ENCODE peak calls at places on chromosomes 1 and 21, in six cellular contexts. N is left ventricle myocardium inferior, F is colonic mucosa, B is tibial nerve, J is suprapubic skin, G is Panc1. P is an unnamed sample.

GRCh38 chr1:26959722-26960624 is at the start of gene KDF1:
- DNase-seq in N (no peak), F (peak; percentile 90), B (no peak), J (no peak), G (no peak), P (no peak)

GRCh38 chr1:9426291-9426711 is 113.0 kb upstream of the SLC25A33 start:
- DNase-seq in N (no peak), F (peak; percentile 46), B (no peak), J (no peak), G (no peak), P (no peak)

GRCh38 chr1:51842255-51842654 is 36.3 kb downstream of the NRDC start:
- DNase-seq in N (no peak), F (no peak), B (no peak), J (no peak), G (no peak), P (no peak)

GRCh38 chr21:45513003-45513706 is 29.1 kb downstream of the SLC19A1 start:
- DNase-seq in N (peak; percentile 8), F (no peak), B (no peak), J (peak; percentile 56), G (no peak), P (no peak)

GRCh38 chr1:58755468-58755872 is 28.4 kb downstream of the JUN start:
- DNase-seq in N (peak; percentile 28), F (peak; percentile 50), B (peak; percentile 19), J (peak; percentile 69), G (peak; percentile 83), P (peak; percentile 85)

GRCh38 chr21:43291347-43291950 is 122.6 kb downstream of the CRYAA start:
- DNase-seq in N (peak; percentile 3), F (no peak), B (no peak), J (no peak), G (no peak), P (no peak)

GRCh38 chr1:177209357-177209756 is 38.6 kb downstream of the BRINP2 start:
- DNase-seq in N (peak; percentile 51), F (peak; percentile 62), B (peak; percentile 18), J (peak; percentile 72), G (peak; percentile 98), P (peak; percentile 77)

GRCh38 chr1:16351449-16351993 is 759 bp downstream of the FBXO42 start:
- DNase-seq in N (no peak), F (peak; percentile 39), B (no peak), J (no peak), G (no peak), P (no peak)

GRCh38 chr1:27656157-27656893 is 15.7 kb downstream of the IFI6 start:
- DNase-seq in N (peak; percentile 69), F (peak; percentile 40), B (no peak), J (peak; percentile 90), G (no peak), P (no peak)

GRCh38 chr1:184691719-184692324 is 62.8 kb downstream of the EDEM3 start:
- DNase-seq in N (no peak), F (no peak), B (no peak), J (no peak), G (peak; percentile 27), P (no peak)

GRCh38 chr1:91755176-91755575 is 130.8 kb downstream of the TGFBR3 start:
- DNase-seq in N (peak; percentile 40), F (no peak), B (peak; percentile 59), J (peak; percentile 80), G (no peak), P (no peak)

GRCh38 chr21:41367598-41368360 is 6.0 kb downstream of the MX2 start:
- DNase-seq in N (no peak), F (no peak), B (no peak), J (no peak), G (no peak), P (no peak)

GRCh38 chr1:233665575-233666270 is 51.8 kb downstream of the KCNK1 start:
- DNase-seq in N (peak; percentile 27), F (no peak), B (no peak), J (no peak), G (no peak), P (no peak)

GRCh38 chr1:112718691-112719418 is 3.7 kb upstream of the PPM1J start:
- DNase-seq in N (peak; percentile 75), F (peak; percentile 81), B (peak; percentile 66), J (no peak), G (no peak), P (no peak)

GRCh38 chr21:27761623-27762022 is 794.7 kb upstream of the ADAMTS5 start:
- DNase-seq in N (no peak), F (no peak), B (no peak), J (no peak), G (no peak), P (no peak)

GRCh38 chr21:38171723-38172344 is 85.0 kb upstream of the KCNJ15 start:
- DNase-seq in N (no peak), F (no peak), B (no peak), J (no peak), G (no peak), P (no peak)

GRCh38 chr1:150695561-150695960 is 1.4 kb downstream of the GOLPH3L start:
- DNase-seq in N (no peak), F (no peak), B (no peak), J (no peak), G (no peak), P (no peak)

GRCh38 chr1:5744911-5745431 is 247.3 kb downstream of the NPHP4 start:
- DNase-seq in N (no peak), F (no peak), B (peak; percentile 13), J (peak; percentile 45), G (no peak), P (no peak)

GRCh38 chr1:111758373-111758772 is 2.7 kb downstream of the DDX20 start:
- DNase-seq in N (no peak), F (no peak), B (no peak), J (no peak), G (no peak), P (no peak)

GRCh38 chr1:154876842-154877369 is 6.8 kb upstream of the KCNN3 start:
- DNase-seq in N (no peak), F (no peak), B (no peak), J (no peak), G (no peak), P (peak; percentile 28)

GRCh38 chr1:53362270-53362669 is 34.4 kb upstream of the LRP8 start:
- DNase-seq in N (no peak), F (no peak), B (no peak), J (no peak), G (no peak), P (peak; percentile 35)

GRCh38 chr1:143497374-143497747 is 474.4 kb downstream of the FAM72C start:
- DNase-seq in N (peak; percentile 5), F (no peak), B (no peak), J (no peak), G (no peak), P (peak; percentile 40)

GRCh38 chr1:103790172-103790571 is 40.5 kb downstream of the AMY1C start:
- DNase-seq in N (no peak), F (no peak), B (no peak), J (no peak), G (no peak), P (no peak)

GRCh38 chr1:245798367-245798747 is 643.6 kb downstream of the KIF26B start:
- DNase-seq in N (no peak), F (no peak), B (no peak), J (no peak), G (no peak), P (no peak)

GRCh38 chr1:245803666-245804037 is 648.9 kb downstream of the KIF26B start:
- DNase-seq in N (no peak), F (no peak), B (no peak), J (no peak), G (no peak), P (no peak)

GRCh38 chr1:245800901-245801605 is 646.3 kb downstream of the KIF26B start:
- DNase-seq in N (no peak), F (no peak), B (no peak), J (no peak), G (no peak), P (no peak)

GRCh38 chr1:245802941-245803665 is 648.3 kb downstream of the KIF26B start:
- DNase-seq in N (no peak), F (no peak), B (no peak), J (no peak), G (no peak), P (no peak)

GRCh38 chr1:245797592-245798366 is 643.0 kb downstream of the KIF26B start:
- DNase-seq in N (no peak), F (no peak), B (no peak), J (no peak), G (no peak), P (no peak)
- TF ChIP-seq CTCF in N (peak; percentile 15), F (no peak), B (no peak), J (no peak), G (peak; percentile 73), P (no peak)

GRCh38 chr1:212754193-212754592 is 37.4 kb downstream of the NSL1 start:
- DNase-seq in N (no peak), F (no peak), B (no peak), J (no peak), G (no peak), P (no peak)

GRCh38 chr1:212752256-212752933 is 39.2 kb downstream of the NSL1 start:
- DNase-seq in N (no peak), F (no peak), B (no peak), J (no peak), G (no peak), P (no peak)

GRCh38 chr1:212752934-212753497 is 38.6 kb downstream of the NSL1 start:
- DNase-seq in N (no peak), F (no peak), B (no peak), J (no peak), G (no peak), P (no peak)

GRCh38 chr1:212753766-212754165 is 37.8 kb downstream of the NSL1 start:
- DNase-seq in N (no peak), F (no peak), B (no peak), J (no peak), G (no peak), P (no peak)

GRCh38 chr1:212754715-212755114 is 36.9 kb downstream of the NSL1 start:
- DNase-seq in N (no peak), F (no peak), B (no peak), J (no peak), G (no peak), P (no peak)
- H3K27ac ChIP-seq in N (no peak overlapping the region), F (no peak overlapping the region), B (no peak overlapping the region), J (no peak overlapping the region), G (no peak overlapping the region), P (no peak overlapping the region)

GRCh38 chr1:45585110-45585426 is 1.2 kb downstream of the NASP start:
- DNase-seq in N (no peak), F (no peak), B (no peak), J (no peak), G (no peak), P (no peak)
- TF ChIP-seq CTCF in N (no peak), F (no peak), B (no peak), J (no peak), G (no peak), P (no peak)

DNA sequence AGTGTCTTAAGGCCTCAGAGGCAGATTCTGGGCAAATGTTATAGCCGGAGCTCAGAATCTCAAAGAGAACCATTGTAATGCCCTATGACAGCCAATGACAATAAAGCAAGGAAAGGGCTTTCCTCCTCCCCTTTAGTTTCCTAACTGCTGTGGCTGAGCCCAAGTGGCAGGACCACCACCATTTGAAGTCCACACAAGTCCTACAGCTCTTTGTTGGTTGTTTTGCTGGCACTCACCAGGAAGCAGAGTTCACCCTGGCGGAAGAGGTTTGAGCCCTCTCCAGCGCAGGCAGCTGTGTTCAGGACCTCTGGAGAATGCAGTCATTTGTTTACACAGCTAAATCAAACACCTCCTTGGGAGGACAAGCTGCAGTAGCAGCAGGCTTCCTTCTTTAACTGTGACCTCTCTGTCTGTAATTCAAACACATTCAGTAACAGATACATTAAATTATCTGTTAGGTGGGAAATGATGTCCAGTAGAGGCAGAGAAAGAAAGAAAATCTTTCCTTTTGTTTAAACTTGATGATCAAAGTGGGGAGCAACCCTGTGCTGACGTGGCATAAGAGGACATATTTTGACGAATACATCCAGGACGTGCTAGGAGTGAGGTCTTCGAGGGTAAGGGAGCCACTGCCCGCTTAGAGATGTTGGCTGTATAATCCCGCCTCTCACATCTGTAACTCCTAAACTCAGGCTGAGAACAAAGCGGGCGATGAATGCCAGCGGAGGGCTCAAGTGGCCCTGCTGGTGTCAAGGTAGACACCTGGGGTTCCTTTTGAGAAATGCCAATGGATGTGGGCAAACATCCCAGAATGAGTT is 51.9 kb downstream of the ABCA4 start:
- DNase-seq in N (peak; percentile 41), F (peak; percentile 71), B (no peak), J (no peak), G (peak; percentile 75), P (no peak)
- H3K27ac ChIP-seq in N (peak overlapping the region; percentile 77), F (peak overlapping the region; percentile 79), B (peak overlapping the region; percentile 56), J (peak overlapping the region; percentile 35), G (peak overlapping the region; percentile 99), P (no peak overlapping the region)

P was measured in coronary artery.